ENCODE peak calls at places on chromosomes 7 and 10, in six cellular contexts. H is heart left ventricle, Y is testis, Z is right lobe of liver, V is prostate gland, I is suprapubic skin. A is an unnamed sample.

GRCh38 chr10:43230909-43231522 is 35.8 kb downstream of the RASGEF1A start:
- DNase-seq in Y (no peak), V (no peak), I (peak), H (peak), Z (peak), A (peak)

GRCh38 chr10:35555962-35556930 is 48.9 kb upstream of the GJD4 start:
- DNase-seq in V (no peak), H (no peak), I (no peak), Z (no peak), Y (no peak), A (no peak)

GRCh38 chr10:119655566-119656001 is 4.4 kb downstream of the BAG3 start:
- DNase-seq in Y (peak), I (no peak), Z (no peak), H (peak), V (peak), A (peak)

GRCh38 chr7:148884299-148885022 is 370 bp upstream of the EZH2 start:
- DNase-seq in V (peak), H (peak), I (peak), Z (peak), Y (peak), A (peak)

GRCh38 chr10:57008189-57008588 is 647.1 kb upstream of the ZWINT start:
- DNase-seq in Z (no peak), V (no peak), H (no peak), I (no peak), Y (no peak), A (no peak)

GRCh38 chr7:30909431-30909830 is 2.2 kb upstream of the AQP1 start:
- DNase-seq in I (no peak), V (no peak), Y (no peak), H (no peak), Z (no peak), A (no peak)

GRCh38 chr10:124035928-124036558 is 57.4 kb downstream of the CHST15 start:
- DNase-seq in Z (peak), H (peak), Y (no peak), V (peak), I (no peak), A (peak)

GRCh38 chr10:11863353-11864105 is 40.4 kb downstream of the PROSER2 start:
- DNase-seq in Z (no peak), I (peak), Y (no peak), V (no peak), H (no peak), A (no peak)

GRCh38 chr10:122279725-122280141 is 8.6 kb downstream of the BTBD16 start:
- DNase-seq in H (peak), Z (no peak), Y (peak), I (no peak), V (no peak), A (peak)

DNA sequence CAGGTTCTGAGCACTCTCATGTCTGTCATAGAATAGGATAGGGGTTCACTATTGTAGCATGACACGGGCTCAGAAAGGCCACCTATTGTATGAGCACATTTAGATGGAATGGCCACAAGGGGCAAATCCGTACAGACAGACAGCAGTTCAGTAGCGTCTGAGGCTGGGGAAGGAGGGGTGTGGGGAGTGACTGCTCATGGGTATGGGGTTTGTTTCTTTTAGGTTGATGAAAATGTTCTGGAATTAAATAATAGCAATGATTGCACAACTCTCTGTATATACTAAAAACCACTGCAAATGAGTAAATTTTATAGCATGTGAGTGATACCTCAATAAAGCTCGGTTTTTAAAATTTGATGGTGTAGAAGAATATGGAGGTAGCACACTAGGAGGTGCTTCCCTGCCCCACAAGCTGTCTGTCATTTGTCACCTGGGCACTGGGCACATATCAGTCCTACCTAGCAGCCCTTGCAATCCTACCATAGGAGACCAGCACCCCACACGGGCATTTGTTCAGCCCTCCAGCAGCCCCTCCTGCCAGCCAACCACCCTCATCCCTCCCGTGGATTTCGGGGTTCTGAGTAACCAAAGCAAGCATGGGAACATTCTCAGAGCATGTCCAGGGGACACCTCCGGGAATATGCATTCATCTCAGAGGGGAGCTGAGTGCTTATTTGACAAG is 35.2 kb downstream of the KCNMA1 start:
- DNase-seq in V (no peak), Z (no peak), H (no peak), Y (no peak), I (no peak), A (no peak)
- TF ChIP-seq POLR2A in V (no peak), Z (no peak), H (no peak), Y (no peak), I (no peak), A (no peak)

DNA sequence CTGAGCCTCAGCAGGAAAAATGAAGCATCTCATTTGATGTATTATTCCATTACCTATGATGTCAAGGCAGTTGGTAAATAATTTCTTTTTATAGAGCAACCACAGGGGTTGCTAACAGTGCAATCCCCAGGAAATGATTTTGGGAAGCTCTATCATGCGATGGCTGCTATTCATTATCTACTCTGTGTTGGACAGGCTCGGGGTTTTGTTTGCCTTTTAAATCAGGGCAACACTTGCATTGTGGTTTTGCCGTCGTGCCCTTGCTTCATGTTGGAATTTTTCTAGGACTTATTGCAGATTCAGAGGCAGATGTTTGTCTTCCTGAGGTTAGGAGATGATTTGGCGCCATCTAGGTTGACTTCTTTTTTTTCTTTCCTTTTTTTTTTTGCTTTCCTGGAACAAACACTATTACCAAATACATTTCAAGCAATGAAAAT is 128.4 kb downstream of the BICC1 start:
- DNase-seq in Y (no peak), Z (no peak), V (no peak), H (no peak), I (no peak), A (no peak)
- H3K4me3 ChIP-seq in Y (no peak), Z (no peak), V (no peak), H (no peak), I (no peak), A (no peak)

GRCh38 chr7:151679073-151679708 is 159.5 kb upstream of the RHEB start:
- DNase-seq in H (no peak), Y (no peak), Z (no peak), V (no peak), I (no peak), A (no peak)

GRCh38 chr7:151679868-151680534 is 160.3 kb upstream of the RHEB start:
- DNase-seq in H (no peak), Y (no peak), Z (no peak), V (no peak), I (no peak), A (no peak)

GRCh38 chr7:151682831-151683614 is 163.3 kb upstream of the RHEB start:
- DNase-seq in Z (no peak), H (no peak), I (no peak), V (no peak), Y (no peak), A (no peak)

GRCh38 chr7:151681726-151682125 is 162.0 kb upstream of the RHEB start:
- DNase-seq in I (no peak), H (no peak), Z (no peak), V (no peak), Y (no peak), A (no peak)

GRCh38 chr7:151680810-151681209 is 161.1 kb upstream of the RHEB start:
- DNase-seq in Z (no peak), Y (peak), I (no peak), H (no peak), V (peak), A (no peak)
- H3K27ac ChIP-seq in Z (no peak), Y (no peak), I (peak), H (no peak), V (peak), A (peak)

GRCh38 chr10:103936022-103936421 is 18.0 kb upstream of the STN1 start:
- DNase-seq in V (no peak), Y (no peak), H (no peak), I (no peak), Z (no peak), A (no peak)
- TF ChIP-seq POLR2A in V (no peak), Y (no peak), H (no peak), I (no peak), Z (no peak), A (no peak)

GRCh38 chr7:129843982-129844840 is 108.5 kb downstream of the UBE2H start:
- DNase-seq in H (no peak), I (no peak), Y (no peak), V (no peak), Z (no peak), A (no peak)
- H3K4me3 ChIP-seq in H (no peak), I (no peak), Y (no peak), V (no peak), Z (no peak), A (no peak)

GRCh38 chr7:47777531-47778152 is 170.6 kb downstream of the PKD1L1 start:
- DNase-seq in Y (no peak), I (no peak), H (no peak), V (no peak), Z (no peak), A (no peak)
- H3K27ac ChIP-seq in Y (no peak), I (no peak), H (no peak), V (no peak), Z (no peak), A (no peak)

GRCh38 chr7:105876964-105877601 is 684 bp upstream of the ATXN7L1 start:
- DNase-seq in I (no peak), Z (peak), H (peak), Y (peak), V (peak), A (peak)

GRCh38 chr7:105877736-105878135 is 1.3 kb upstream of the ATXN7L1 start:
- DNase-seq in I (no peak), H (no peak), Z (no peak), Y (no peak), V (no peak), A (no peak)

GRCh38 chr7:105874055-105874454 is 2.3 kb downstream of the ATXN7L1 start:
- DNase-seq in Y (no peak), I (no peak), V (no peak), H (no peak), Z (no peak), A (no peak)

GRCh38 chr7:105875505-105875904 is 894 bp downstream of the ATXN7L1 start:
- DNase-seq in Z (no peak), I (no peak), H (no peak), Y (no peak), V (no peak), A (no peak)

DNA sequence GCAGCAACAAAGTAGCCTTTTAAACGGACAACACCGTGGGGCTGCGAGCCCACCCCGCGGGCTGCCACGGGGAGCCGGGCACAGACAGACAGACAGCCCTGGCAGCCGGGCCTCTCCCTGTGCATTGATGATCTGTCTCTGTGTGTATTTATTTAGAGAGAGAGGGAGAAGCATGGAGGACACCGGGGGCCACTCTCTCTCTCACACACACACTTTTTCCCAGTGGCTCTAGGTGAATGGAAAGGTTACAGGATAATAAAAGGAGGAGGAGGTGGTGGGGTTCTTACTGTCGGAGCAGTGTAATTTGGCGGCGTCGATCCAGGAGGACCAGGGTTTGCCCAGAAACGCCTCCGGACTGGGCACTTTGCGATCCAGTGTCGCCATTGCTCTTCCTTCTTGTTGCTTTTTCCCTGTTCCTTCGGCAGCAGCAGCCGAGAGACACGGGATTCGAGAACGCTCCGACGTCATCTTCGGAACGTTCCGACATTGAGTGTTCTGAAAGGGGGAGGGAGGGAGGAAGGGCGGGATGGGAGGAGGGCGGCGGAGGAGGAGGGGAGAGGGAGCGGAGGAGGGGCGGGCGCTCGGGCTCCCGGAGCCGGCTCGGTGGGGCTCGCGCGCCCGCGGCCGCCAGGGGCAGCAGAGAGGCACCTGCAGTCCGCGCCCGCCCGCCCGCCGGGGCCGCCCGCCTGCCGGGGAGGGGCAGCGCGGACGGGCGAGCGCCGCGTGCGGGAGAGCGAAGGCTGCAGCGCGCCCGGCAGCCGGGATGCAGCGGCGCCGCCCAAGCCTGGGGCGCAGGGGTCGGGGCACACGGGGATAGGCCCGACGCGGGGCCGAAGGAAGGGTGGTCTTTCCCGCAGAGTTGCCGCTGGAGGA is at the start of gene ATXN7L1:
- DNase-seq in I (peak), V (peak), H (peak), Z (peak), Y (peak), A (peak)
- TF ChIP-seq POLR2A in I (no peak), V (peak), H (peak), Z (no peak), Y (peak), A (peak)

DNA sequence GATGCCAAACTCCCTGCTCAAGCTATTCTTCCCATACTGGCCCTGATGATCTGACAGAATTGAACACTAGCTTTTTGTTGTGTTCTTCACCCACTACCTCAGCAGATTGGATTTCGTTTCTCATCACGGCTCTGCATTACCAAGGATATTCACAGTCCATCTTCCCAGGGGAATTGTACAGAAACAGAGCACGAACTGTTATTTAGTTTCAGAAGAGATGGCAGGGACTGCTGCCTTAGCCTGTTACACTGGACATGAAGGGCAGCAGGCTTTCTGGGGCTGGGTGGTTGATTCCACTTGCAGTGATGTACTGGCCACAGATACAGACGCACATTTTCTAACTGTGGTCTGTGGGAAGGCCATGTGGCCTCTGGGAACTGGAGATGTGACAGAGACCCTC is 82.0 kb downstream of the RNF216 start:
- DNase-seq in Y (peak), I (no peak), Z (no peak), V (no peak), H (no peak), A (no peak)
- H3K4me3 ChIP-seq in Y (no peak), I (no peak), Z (no peak), V (no peak), H (no peak), A (no peak)

A was measured in adrenal gland.